ENCODE peak calls at places on chromosomes 2 and 18, in seven cellular contexts. Q is tibial nerve, A is endodermal cell, S is progenitor cell of endocrine pancreas, T is esophagus squamous epithelium, U is cardiac muscle cell, H is brain microvascular endothelial cell. X is an unnamed sample.

GRCh38 chr2:62406573-62407043 is 99.4 kb downstream of the TMEM17 start:
- DNase-seq in T (no peak), Q (no peak), A (no peak), U (no peak), S (no peak), H (no peak), X (no peak)

GRCh38 chr2:206799083-206799482 is 33.7 kb downstream of the FASTKD2 start:
- DNase-seq in A (no peak), Q (no peak), S (no peak), H (peak), U (peak), T (no peak), X (no peak)

GRCh38 chr2:9813312-9814128 is 29.8 kb upstream of the TAF1B start:
- DNase-seq in T (no peak), S (peak), H (peak), U (peak), A (peak), Q (peak), X (no peak)

GRCh38 chr18:42426496-42427015 is 471.5 kb downstream of the PIK3C3 start:
- DNase-seq in S (no peak), U (no peak), A (no peak), T (no peak), Q (no peak), H (no peak), X (no peak)

GRCh38 chr18:76386886-76387285 is 108.2 kb downstream of the ZNF516 start:
- DNase-seq in U (no peak), Q (no peak), S (no peak), A (no peak), T (no peak), H (no peak), X (no peak)

GRCh38 chr2:66443977-66444855 is 9.3 kb downstream of the MEIS1 start:
- DNase-seq in T (no peak), U (no peak), A (no peak), S (no peak), Q (no peak), H (no peak), X (no peak)

GRCh38 chr2:42567806-42568429 is 514 bp upstream of the MTA3 start:
- DNase-seq in H (peak), A (peak), T (no peak), U (peak), Q (no peak), S (peak), X (no peak)

GRCh38 chr18:23650963-23651927 is 11.5 kb downstream of the ANKRD29 start:
- DNase-seq in A (no peak), H (peak), U (peak), Q (no peak), T (no peak), S (no peak), X (no peak)

GRCh38 chr18:32048507-32049091 is 30.0 kb downstream of the RNF125 start:
- DNase-seq in S (no peak), A (no peak), Q (peak), T (no peak), U (peak), H (peak), X (no peak)

GRCh38 chr2:238063414-238064189 is 2.8 kb downstream of the SCLY start:
- DNase-seq in H (no peak), S (no peak), Q (no peak), T (no peak), A (no peak), U (no peak), X (no peak)

GRCh38 chr18:27062802-27063201 is 122.3 kb downstream of the CHST9 start:
- DNase-seq in T (no peak), H (no peak), A (no peak), S (no peak), Q (no peak), U (no peak), X (no peak)

GRCh38 chr2:20404950-20405349 is 41.9 kb upstream of the RHOB start:
- DNase-seq in T (no peak), Q (no peak), U (no peak), S (no peak), H (no peak), A (no peak), X (no peak)

GRCh38 chr2:120491111-120491625 is 145.2 kb downstream of the INHBB start:
- DNase-seq in T (no peak), A (no peak), H (no peak), S (no peak), Q (no peak), U (no peak), X (no peak)

GRCh38 chr2:85344356-85344954 is 9.9 kb downstream of the RETSAT start:
- DNase-seq in S (no peak), U (no peak), Q (no peak), T (no peak), H (no peak), A (no peak), X (no peak)

GRCh38 chr2:158138255-158138654 is 36.6 kb downstream of the UPP2 start:
- DNase-seq in A (no peak), T (no peak), Q (no peak), S (no peak), H (no peak), U (no peak), X (no peak)

DNA sequence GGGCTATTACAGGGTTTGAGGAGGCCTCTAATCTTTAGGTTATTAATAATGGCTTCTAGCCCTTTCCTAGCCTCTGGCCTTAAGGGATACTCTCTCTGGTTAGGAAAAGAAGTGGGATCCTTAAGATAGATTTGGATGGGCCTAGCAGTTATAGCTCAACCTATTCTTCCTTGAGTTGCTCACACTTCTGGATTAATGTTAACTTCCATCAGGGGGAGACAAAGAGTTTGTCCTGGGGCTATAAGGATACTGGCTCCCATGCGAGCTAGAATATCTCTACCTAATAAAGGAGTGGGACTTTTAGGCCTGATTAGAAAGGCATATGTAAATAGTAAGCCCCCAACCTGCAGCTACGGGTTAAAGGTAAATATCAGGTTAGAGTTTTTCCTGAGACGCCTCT is 14.3 kb upstream of the PTH2R start:
- DNase-seq in T (no peak), U (no peak), H (no peak), Q (no peak), A (no peak), S (no peak), X (no peak)
- TF ChIP-seq CTCF in T (no peak), U (peak), H (peak), Q (no peak), A (peak), S (peak), X (peak)

GRCh38 chr2:182866461-182867369 is at the start of gene FRZB:
- DNase-seq in H (peak), Q (peak), S (peak), A (peak), U (peak), T (no peak), X (peak)

GRCh38 chr2:182868423-182868822 is 2.0 kb upstream of the FRZB start:
- DNase-seq in U (no peak), A (no peak), H (no peak), Q (no peak), S (no peak), T (no peak), X (no peak)

GRCh38 chr2:182868049-182868422 is 1.6 kb upstream of the FRZB start:
- DNase-seq in T (no peak), S (no peak), Q (no peak), H (no peak), U (no peak), A (peak), X (no peak)

GRCh38 chr2:182867411-182868048 is 1.1 kb upstream of the FRZB start:
- DNase-seq in U (no peak), A (peak), H (no peak), Q (no peak), T (no peak), S (no peak), X (no peak)

GRCh38 chr2:182870227-182870626 is 3.8 kb upstream of the FRZB start:
- DNase-seq in Q (no peak), A (peak), S (no peak), H (no peak), T (no peak), U (no peak), X (no peak)
- TF ChIP-seq CTCF in Q (no peak), A (peak), S (peak), H (peak), T (no peak), U (peak), X (peak)

GRCh38 chr2:160741271-160741670 is 247.7 kb upstream of the RBMS1 start:
- DNase-seq in S (no peak), Q (no peak), H (no peak), U (no peak), A (no peak), T (no peak), X (no peak)
- TF ChIP-seq CTCF in S (no peak), Q (no peak), H (no peak), U (no peak), A (no peak), T (no peak), X (no peak)

GRCh38 chr18:10690376-10690775 is 164.5 kb downstream of the NAPG start:
- DNase-seq in Q (no peak), S (no peak), T (no peak), H (no peak), A (no peak), U (no peak), X (peak)

GRCh38 chr18:10685484-10685883 is 159.7 kb downstream of the NAPG start:
- DNase-seq in A (no peak), H (no peak), U (no peak), S (no peak), T (no peak), Q (no peak), X (peak)

GRCh38 chr18:10689231-10689953 is 163.6 kb downstream of the NAPG start:
- DNase-seq in T (no peak), Q (no peak), A (no peak), S (no peak), H (no peak), U (no peak), X (peak)

GRCh38 chr18:10689954-10690302 is 164.1 kb downstream of the NAPG start:
- DNase-seq in U (no peak), S (no peak), T (no peak), H (no peak), A (no peak), Q (no peak), X (peak)

DNA sequence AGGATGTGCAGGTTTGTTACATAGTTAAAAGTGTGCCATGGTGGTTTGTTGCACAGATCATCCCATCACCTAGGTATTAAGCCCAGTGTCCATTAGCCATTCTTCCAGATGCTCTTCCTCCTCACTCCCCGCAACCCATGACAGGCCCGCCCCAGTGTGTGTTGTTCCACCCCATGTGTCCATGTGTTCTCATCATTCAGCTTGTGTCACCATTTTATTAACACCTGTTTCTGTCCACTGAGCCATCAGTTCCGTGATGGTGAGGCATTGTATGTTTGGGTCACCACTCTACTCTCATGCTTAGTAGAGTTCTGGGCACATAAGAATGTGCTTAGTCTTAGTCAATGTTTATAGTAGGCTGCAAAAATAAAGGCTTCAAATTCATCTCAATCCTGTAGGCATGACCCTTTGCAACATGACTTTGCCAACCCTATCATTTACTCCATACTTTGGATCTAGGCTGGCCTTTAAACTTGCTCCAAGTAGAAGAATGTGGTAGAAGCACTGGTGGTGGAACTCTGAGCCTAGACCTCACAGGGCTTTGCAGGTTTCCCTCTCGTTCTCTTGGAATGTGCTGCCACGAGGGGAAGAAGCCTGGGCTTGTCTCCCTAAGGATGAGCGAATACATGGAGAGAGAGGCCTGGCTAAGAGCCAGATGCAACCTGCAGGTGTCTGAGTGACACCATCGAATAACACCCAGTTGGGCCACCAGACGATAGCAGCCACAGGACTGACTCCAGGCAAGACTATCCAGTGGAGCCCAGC is 161.5 kb downstream of the NAPG start:
- DNase-seq in H (peak), U (no peak), A (no peak), S (no peak), Q (no peak), T (no peak), X (peak)
- TF ChIP-seq CTCF in H (no peak), U (no peak), A (no peak), S (no peak), Q (no peak), T (no peak), X (no peak)

DNA sequence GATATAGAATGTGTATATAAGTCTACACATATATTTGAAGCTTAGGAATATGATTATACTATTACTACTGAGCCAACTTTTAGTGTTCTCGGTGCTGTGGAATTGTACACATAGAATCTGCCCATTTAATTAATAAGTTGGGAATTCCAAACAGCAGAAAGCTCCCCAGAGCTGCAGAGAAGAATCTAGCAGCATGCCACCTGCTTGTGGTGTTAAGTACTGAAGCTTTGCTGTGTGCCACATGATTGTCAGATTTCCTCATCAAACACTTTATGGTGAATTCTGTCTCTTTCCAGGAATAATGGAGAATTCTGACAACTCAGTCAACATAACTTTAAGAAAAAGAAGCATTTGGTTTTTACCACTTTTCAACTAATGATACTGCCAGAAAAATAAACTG is 117.8 kb downstream of the WDSUB1 start:
- DNase-seq in Q (no peak), H (peak), T (no peak), U (peak), S (no peak), A (no peak), X (no peak)
- TF ChIP-seq CTCF in Q (no peak), H (peak), T (peak), U (peak), S (peak), A (peak), X (peak)

GRCh38 chr2:240898731-240899467 is 2.9 kb upstream of the MAB21L4 start:
- DNase-seq in H (no peak), Q (no peak), S (no peak), A (no peak), U (no peak), T (no peak), X (no peak)
- TF ChIP-seq CTCF in H (no peak), Q (no peak), S (no peak), A (no peak), U (no peak), T (no peak), X (no peak)

DNA sequence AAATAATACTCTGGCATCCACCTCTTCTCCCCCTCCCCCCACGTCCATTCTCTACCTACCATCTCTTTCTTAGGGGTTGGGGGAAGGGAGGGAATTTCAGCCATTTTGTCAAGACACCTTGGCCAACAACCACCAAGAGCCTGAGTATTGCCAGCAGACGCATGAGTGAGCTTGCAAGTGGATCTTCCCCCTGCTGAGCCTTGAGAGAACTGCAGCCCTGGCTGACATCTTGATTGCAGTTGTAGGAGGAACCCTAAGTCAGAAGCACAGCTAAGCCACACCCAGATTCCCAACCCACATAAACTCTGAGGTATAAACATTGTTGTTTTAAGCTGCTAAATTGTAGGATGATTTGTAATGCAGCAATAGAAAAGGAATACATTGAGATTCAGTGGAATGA is 165.6 kb downstream of the TMEFF2 start:
- DNase-seq in Q (no peak), A (peak), U (peak), S (no peak), H (peak), T (no peak), X (no peak)
- TF ChIP-seq CTCF in Q (no peak), A (peak), U (no peak), S (peak), H (peak), T (no peak), X (peak)

X was measured in osteocyte.